ENCODE peak calls at places on chromosomes 4 and X, in six cellular contexts. F is heart right ventricle, D is naive B cell, B is mucosa of gallbladder, O is BE2C, U is AG04450. G is an unnamed sample.

GRCh38 chr4:1209821-1210220 is 37.4 kb upstream of the SPON2 start:
- DNase-seq in O (peak), D (no peak), F (peak), B (peak), U (peak), G (no peak)

GRCh38 chr4:121147923-121148443 is 16.1 kb downstream of the TNIP3 start:
- DNase-seq in F (no peak), B (no peak), O (no peak), D (no peak), U (no peak), G (no peak)

GRCh38 chrX:17689971-17690409 is 47.3 kb upstream of the SCML1 start:
- DNase-seq in U (peak), O (peak), F (peak), B (peak), D (peak), G (peak)

GRCh38 chr4:1723131-1723801 is 1.9 kb downstream of the TACC3 start:
- DNase-seq in D (peak), B (no peak), F (no peak), O (no peak), U (no peak), G (peak)

GRCh38 chrX:129577473-129577872 is 37.4 kb downstream of the OCRL start:
- DNase-seq in D (no peak), B (no peak), O (peak), U (peak), F (no peak), G (no peak)

GRCh38 chr4:107740381-107740780 is 20.3 kb upstream of the PAPSS1 start:
- DNase-seq in O (no peak), F (no peak), D (no peak), B (no peak), U (no peak), G (no peak)

GRCh38 chrX:30795981-30796958 is 92.8 kb downstream of the TAB3 start:
- DNase-seq in B (no peak), D (no peak), U (no peak), F (no peak), O (no peak), G (no peak)

GRCh38 chrX:119222932-119223331 is 13.2 kb upstream of the PGRMC1 start:
- DNase-seq in F (no peak), B (no peak), O (no peak), D (no peak), U (no peak), G (no peak)

GRCh38 chr4:145679520-145679919 is 426 bp upstream of the C4orf51 start:
- DNase-seq in F (peak), B (peak), U (peak), D (no peak), O (no peak), G (no peak)